ENCODE peak calls at places on chromosomes 11 and 22, in seven cellular contexts. One of them, this sample, is unnamed.

GRCh38 chr11:131668867-131669780 is 298.7 kb downstream of the NTM start:
- DNase-seq in endothelial cell of umbilical vein: peak; percentile 32
- DNase-seq in neuronal stem cell: peak; percentile 50
- DNase-seq in stomach: peak; percentile 40
- DNase-seq in PC-9: peak; percentile 16
- DNase-seq in testis: peak; percentile 47
- DNase-seq in esophagus squamous epithelium: no peak
- DNase-seq in this sample: no peak

GRCh38 chr11:68328374-68329091 is 16.1 kb downstream of the LRP5 start:
- DNase-seq in neuronal stem cell: peak; percentile 58
- DNase-seq in PC-9: no peak
- DNase-seq in testis: peak; percentile 77
- DNase-seq in esophagus squamous epithelium: no peak
- DNase-seq in stomach: peak; percentile 51
- DNase-seq in endothelial cell of umbilical vein: peak; percentile 84
- DNase-seq in this sample: no peak

GRCh38 chr11:6630632-6631291 is 11.5 kb upstream of the TPP1 start:
- DNase-seq in neuronal stem cell: no peak
- DNase-seq in stomach: no peak
- DNase-seq in endothelial cell of umbilical vein: no peak
- DNase-seq in esophagus squamous epithelium: no peak
- DNase-seq in PC-9: no peak
- DNase-seq in testis: no peak
- DNase-seq in this sample: no peak

GRCh38 chr11:13333456-13333957 is 55.9 kb downstream of the BMAL1 start:
- DNase-seq in stomach: peak; percentile 54
- DNase-seq in endothelial cell of umbilical vein: no peak
- DNase-seq in neuronal stem cell: no peak
- DNase-seq in PC-9: no peak
- DNase-seq in esophagus squamous epithelium: no peak
- DNase-seq in testis: no peak
- DNase-seq in this sample: no peak

GRCh38 chr22:27719535-27720227 is 81.9 kb downstream of the MN1 start:
- DNase-seq in endothelial cell of umbilical vein: no peak
- DNase-seq in stomach: no peak
- DNase-seq in esophagus squamous epithelium: no peak
- DNase-seq in neuronal stem cell: no peak
- DNase-seq in testis: peak; percentile 62
- DNase-seq in PC-9: no peak
- DNase-seq in this sample: no peak

GRCh38 chr22:27971926-27972325 is 52.9 kb upstream of the PITPNB start:
- DNase-seq in neuronal stem cell: no peak
- DNase-seq in esophagus squamous epithelium: no peak
- DNase-seq in testis: no peak
- DNase-seq in stomach: no peak
- DNase-seq in PC-9: no peak
- DNase-seq in endothelial cell of umbilical vein: no peak
- DNase-seq in this sample: no peak

GRCh38 chr22:26998134-26998533 is 340.7 kb downstream of the MIAT start:
- DNase-seq in PC-9: no peak
- DNase-seq in stomach: no peak
- DNase-seq in esophagus squamous epithelium: no peak
- DNase-seq in testis: no peak
- DNase-seq in endothelial cell of umbilical vein: no peak
- DNase-seq in neuronal stem cell: no peak
- DNase-seq in this sample: no peak

GRCh38 chr11:111213256-111213655 is 32.3 kb upstream of the POU2AF2 start:
- DNase-seq in PC-9: no peak
- DNase-seq in neuronal stem cell: no peak
- DNase-seq in esophagus squamous epithelium: no peak
- DNase-seq in endothelial cell of umbilical vein: no peak
- DNase-seq in stomach: no peak
- DNase-seq in testis: no peak
- DNase-seq in this sample: no peak

GRCh38 chr11:125940145-125940544 is 5.7 kb upstream of the VSIG10L2 start:
- DNase-seq in stomach: peak; percentile 11
- DNase-seq in PC-9: no peak
- DNase-seq in testis: no peak
- DNase-seq in esophagus squamous epithelium: no peak
- DNase-seq in endothelial cell of umbilical vein: no peak
- DNase-seq in neuronal stem cell: no peak
- DNase-seq in this sample: no peak

GRCh38 chr11:132874638-132875037 is 657.7 kb downstream of the OPCML start:
- DNase-seq in testis: no peak
- DNase-seq in PC-9: no peak
- DNase-seq in endothelial cell of umbilical vein: no peak
- DNase-seq in neuronal stem cell: no peak
- DNase-seq in esophagus squamous epithelium: no peak
- DNase-seq in stomach: no peak
- DNase-seq in this sample: no peak

GRCh38 chr11:47967577-47968230 is 12.7 kb upstream of the PTPRJ start:
- DNase-seq in testis: no peak
- DNase-seq in esophagus squamous epithelium: no peak
- DNase-seq in endothelial cell of umbilical vein: no peak
- DNase-seq in stomach: no peak
- DNase-seq in PC-9: no peak
- DNase-seq in neuronal stem cell: no peak
- DNase-seq in this sample: no peak

GRCh38 chr11:26753738-26754504 is 32.1 kb upstream of the SLC5A12 start:
- DNase-seq in testis: peak; percentile 71
- DNase-seq in stomach: peak; percentile 27
- DNase-seq in PC-9: peak; percentile 8
- DNase-seq in endothelial cell of umbilical vein: peak; percentile 35
- DNase-seq in neuronal stem cell: peak; percentile 48
- DNase-seq in esophagus squamous epithelium: no peak
- DNase-seq in this sample: peak; percentile 7

GRCh38 chr22:40509401-40510134 is 127.0 kb downstream of the MRTFA start:
- DNase-seq in stomach: peak; percentile 34
- DNase-seq in esophagus squamous epithelium: no peak
- DNase-seq in endothelial cell of umbilical vein: peak; percentile 84
- DNase-seq in testis: peak; percentile 60
- DNase-seq in PC-9: peak; percentile 45
- DNase-seq in neuronal stem cell: no peak
- DNase-seq in this sample: no peak

GRCh38 chr22:17267661-17268330 is 48.6 kb upstream of the ADA2 start:
- DNase-seq in PC-9: no peak
- DNase-seq in testis: no peak
- DNase-seq in esophagus squamous epithelium: no peak
- DNase-seq in neuronal stem cell: no peak
- DNase-seq in endothelial cell of umbilical vein: no peak
- DNase-seq in stomach: no peak
- DNase-seq in this sample: no peak

GRCh38 chr22:21933899-21934298 is 18.7 kb downstream of the PPM1F start:
- DNase-seq in PC-9: no peak
- DNase-seq in esophagus squamous epithelium: no peak
- DNase-seq in endothelial cell of umbilical vein: no peak
- DNase-seq in stomach: no peak
- DNase-seq in neuronal stem cell: no peak
- DNase-seq in testis: no peak
- DNase-seq in this sample: no peak

GRCh38 chr11:17169876-17170275 is 37.9 kb downstream of the PIK3C2A start:
- DNase-seq in endothelial cell of umbilical vein: no peak
- DNase-seq in testis: no peak
- DNase-seq in stomach: no peak
- DNase-seq in PC-9: no peak
- DNase-seq in neuronal stem cell: no peak
- DNase-seq in esophagus squamous epithelium: no peak
- DNase-seq in this sample: no peak

GRCh38 chr11:17171342-17171741 is 36.4 kb downstream of the PIK3C2A start:
- DNase-seq in endothelial cell of umbilical vein: peak; percentile 25
- DNase-seq in stomach: no peak
- DNase-seq in testis: no peak
- DNase-seq in PC-9: no peak
- DNase-seq in neuronal stem cell: no peak
- DNase-seq in esophagus squamous epithelium: no peak
- DNase-seq in this sample: no peak

GRCh38 chr11:17171916-17172315 is 35.9 kb downstream of the PIK3C2A start:
- DNase-seq in endothelial cell of umbilical vein: no peak
- DNase-seq in stomach: no peak
- DNase-seq in testis: no peak
- DNase-seq in neuronal stem cell: no peak
- DNase-seq in esophagus squamous epithelium: no peak
- DNase-seq in PC-9: no peak
- DNase-seq in this sample: no peak

DNA sequence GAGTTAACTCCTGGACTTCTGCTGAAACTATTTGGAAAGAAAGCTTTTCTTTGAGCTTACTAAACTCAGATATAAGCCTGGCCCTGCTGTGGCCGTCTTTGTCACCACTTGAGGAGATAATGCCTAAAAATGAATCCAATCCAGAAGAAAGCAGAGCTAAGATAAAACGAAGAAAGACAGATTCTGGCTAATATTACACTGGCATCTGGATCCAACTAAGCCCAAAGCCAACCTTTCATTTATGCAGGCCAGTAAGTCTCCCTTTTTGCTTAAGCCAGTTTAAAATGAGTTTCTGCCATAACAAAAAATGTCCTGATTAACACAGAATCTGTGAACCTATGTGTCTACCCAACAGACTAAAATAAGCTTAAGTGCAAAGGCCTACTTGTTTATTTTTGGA is 34.5 kb downstream of the PIK3C2A start:
- DNase-seq in esophagus squamous epithelium: no peak
- DNase-seq in endothelial cell of umbilical vein: no peak
- DNase-seq in PC-9: no peak
- DNase-seq in testis: no peak
- DNase-seq in neuronal stem cell: no peak
- DNase-seq in stomach: no peak
- DNase-seq in this sample: no peak
- H3K27ac ChIP-seq in esophagus squamous epithelium: no peak overlapping the region
- H3K27ac ChIP-seq in endothelial cell of umbilical vein: no peak overlapping the region
- H3K27ac ChIP-seq in PC-9: no peak overlapping the region
- H3K27ac ChIP-seq in testis: no peak overlapping the region
- H3K27ac ChIP-seq in neuronal stem cell: no peak overlapping the region
- H3K27ac ChIP-seq in stomach: no peak overlapping the region
- H3K27ac ChIP-seq in this sample: no peak overlapping the region

GRCh38 chr11:12005061-12005460 is 3.4 kb downstream of the DKK3 start:
- DNase-seq in endothelial cell of umbilical vein: no peak
- DNase-seq in testis: no peak
- DNase-seq in stomach: no peak
- DNase-seq in esophagus squamous epithelium: no peak
- DNase-seq in neuronal stem cell: no peak
- DNase-seq in PC-9: no peak
- DNase-seq in this sample: no peak
- H3K27ac ChIP-seq in endothelial cell of umbilical vein: peak overlapping the region; percentile 37
- H3K27ac ChIP-seq in testis: no peak overlapping the region
- H3K27ac ChIP-seq in stomach: peak overlapping the region; percentile 23
- H3K27ac ChIP-seq in esophagus squamous epithelium: no peak overlapping the region
- H3K27ac ChIP-seq in neuronal stem cell: no peak overlapping the region
- H3K27ac ChIP-seq in PC-9: no peak overlapping the region
- H3K27ac ChIP-seq in this sample: peak overlapping the region; percentile 55

DNA sequence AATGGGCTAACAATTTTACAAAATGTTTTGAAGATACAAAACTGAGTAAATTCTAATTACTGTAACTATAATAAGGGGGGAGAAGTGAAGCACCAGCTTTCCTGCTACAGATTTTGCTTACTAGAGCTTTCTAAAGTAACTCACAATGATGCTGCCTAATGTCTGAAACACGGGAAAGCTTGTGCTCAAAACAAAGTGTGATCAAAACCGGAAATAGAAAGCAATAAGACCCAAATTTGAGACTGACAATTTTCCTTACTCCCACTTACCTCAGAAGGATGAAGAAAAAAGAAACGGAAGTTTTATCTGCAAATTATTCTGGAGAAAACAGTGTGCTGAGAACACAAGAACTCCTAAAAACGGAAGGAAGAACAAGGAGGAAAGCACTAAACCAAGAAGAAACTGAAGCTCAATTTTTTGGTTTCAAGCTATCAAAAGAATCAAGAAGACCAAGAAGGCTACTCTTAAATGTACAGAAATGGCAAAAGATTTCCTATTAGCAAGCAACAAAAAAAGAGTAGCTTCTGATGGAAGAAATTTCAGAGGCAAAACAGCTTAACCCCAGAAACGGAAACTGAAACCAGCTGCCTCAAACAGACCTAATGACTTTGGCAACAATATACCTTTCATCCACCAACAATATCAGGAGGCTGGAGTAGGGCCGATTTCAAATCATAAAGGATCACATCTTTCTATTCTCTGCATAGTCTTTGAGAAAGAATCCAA is 33.4 kb downstream of the AMBRA1 start:
- DNase-seq in esophagus squamous epithelium: no peak
- DNase-seq in neuronal stem cell: no peak
- DNase-seq in endothelial cell of umbilical vein: peak; percentile 65
- DNase-seq in PC-9: peak; percentile 14
- DNase-seq in testis: no peak
- DNase-seq in stomach: no peak
- DNase-seq in this sample: no peak
- H3K27ac ChIP-seq in esophagus squamous epithelium: peak overlapping the region; percentile 70
- H3K27ac ChIP-seq in neuronal stem cell: no peak overlapping the region
- H3K27ac ChIP-seq in endothelial cell of umbilical vein: peak overlapping the region; percentile 61
- H3K27ac ChIP-seq in PC-9: peak overlapping the region; percentile 51
- H3K27ac ChIP-seq in testis: peak overlapping the region; percentile 51
- H3K27ac ChIP-seq in stomach: peak overlapping the region; percentile 81
- H3K27ac ChIP-seq in this sample: peak overlapping the region; percentile 74

GRCh38 chr11:76217653-76218160 is 11.4 kb upstream of the WNT11 start:
- DNase-seq in stomach: no peak
- DNase-seq in endothelial cell of umbilical vein: no peak
- DNase-seq in testis: no peak
- DNase-seq in esophagus squamous epithelium: no peak
- DNase-seq in neuronal stem cell: no peak
- DNase-seq in PC-9: no peak
- DNase-seq in this sample: no peak

GRCh38 chr11:76214968-76215548 is 8.8 kb upstream of the WNT11 start:
- DNase-seq in esophagus squamous epithelium: no peak
- DNase-seq in neuronal stem cell: no peak
- DNase-seq in endothelial cell of umbilical vein: no peak
- DNase-seq in stomach: no peak
- DNase-seq in PC-9: no peak
- DNase-seq in testis: no peak
- DNase-seq in this sample: no peak

GRCh38 chr11:76215946-76216345 is 9.6 kb upstream of the WNT11 start:
- DNase-seq in endothelial cell of umbilical vein: no peak
- DNase-seq in stomach: no peak
- DNase-seq in testis: no peak
- DNase-seq in neuronal stem cell: no peak
- DNase-seq in PC-9: no peak
- DNase-seq in esophagus squamous epithelium: no peak
- DNase-seq in this sample: no peak

GRCh38 chr11:76218449-76219206 is 12.3 kb upstream of the WNT11 start:
- DNase-seq in endothelial cell of umbilical vein: no peak
- DNase-seq in testis: no peak
- DNase-seq in neuronal stem cell: no peak
- DNase-seq in esophagus squamous epithelium: no peak
- DNase-seq in stomach: no peak
- DNase-seq in PC-9: no peak
- DNase-seq in this sample: no peak

GRCh38 chr11:76216536-76217326 is 10.4 kb upstream of the WNT11 start:
- DNase-seq in PC-9: no peak
- DNase-seq in neuronal stem cell: no peak
- DNase-seq in testis: no peak
- DNase-seq in stomach: no peak
- DNase-seq in esophagus squamous epithelium: no peak
- DNase-seq in endothelial cell of umbilical vein: no peak
- DNase-seq in this sample: no peak
- H3K27ac ChIP-seq in PC-9: no peak overlapping the region
- H3K27ac ChIP-seq in neuronal stem cell: no peak overlapping the region
- H3K27ac ChIP-seq in testis: no peak overlapping the region
- H3K27ac ChIP-seq in stomach: no peak overlapping the region
- H3K27ac ChIP-seq in esophagus squamous epithelium: no peak overlapping the region
- H3K27ac ChIP-seq in endothelial cell of umbilical vein: no peak overlapping the region
- H3K27ac ChIP-seq in this sample: no peak overlapping the region